ENCODE peak calls at places on chromosome 15, in eight cellular contexts. E is AG09319; C is NCI-H345; D is naive thymus-derived CD4-positive, alpha-beta T cell; B is NCI-H82; Q is myocyte; J is GM04504; S is GM04503. H is an unnamed sample.

GRCh38 chr15:82647045-82647834 is at the start of gene CPEB1:
- DNase-seq in E (no peak), C (peak), D (peak), B (peak), Q (peak), J (no peak), S (no peak), H (no peak)

GRCh38 chr15:90950676-90951075 is 4.0 kb upstream of the RCCD1 start:
- DNase-seq in E (no peak), C (no peak), D (no peak), B (no peak), Q (no peak), J (no peak), S (no peak), H (no peak)

GRCh38 chr15:81362790-81363189 is 11.2 kb downstream of the TMC3 start:
- DNase-seq in E (no peak), C (no peak), D (no peak), B (no peak), Q (no peak), J (no peak), S (no peak), H (no peak)

GRCh38 chr15:99732711-99733267 is 448 bp downstream of the LYSMD4 start:
- DNase-seq in E (no peak), C (no peak), D (no peak), B (peak), Q (no peak), J (no peak), S (no peak), H (no peak)

GRCh38 chr15:51736069-51736468 is 1.4 kb downstream of the LYSMD2 start:
- DNase-seq in E (no peak), C (peak), D (no peak), B (peak), Q (no peak), J (no peak), S (no peak), H (no peak)

GRCh38 chr15:37793851-37794250 is 140.6 kb upstream of the TMCO5A start:
- DNase-seq in E (no peak), C (no peak), D (no peak), B (peak), Q (no peak), J (no peak), S (no peak), H (no peak)

GRCh38 chr15:57635300-57635944 is 43.7 kb downstream of the MYZAP start:
- DNase-seq in E (no peak), C (no peak), D (no peak), B (no peak), Q (peak), J (no peak), S (no peak), H (no peak)

GRCh38 chr15:59522988-59523461 is 85.0 kb downstream of the FAM81A start:
- DNase-seq in E (no peak), C (peak), D (peak), B (no peak), Q (no peak), J (no peak), S (no peak), H (no peak)

GRCh38 chr15:71256934-71257333 is 141.7 kb downstream of the THSD4 start:
- DNase-seq in E (no peak), C (no peak), D (no peak), B (peak), Q (no peak), J (no peak), S (no peak), H (no peak)

GRCh38 chr15:71716990-71717389 is 93.4 kb upstream of the NR2E3 start:
- DNase-seq in E (no peak), C (no peak), D (no peak), B (no peak), Q (peak), J (no peak), S (peak), H (no peak)

GRCh38 chr15:60379466-60380274 is 18.1 kb downstream of the ANXA2 start:
- DNase-seq in E (peak), C (no peak), D (no peak), B (no peak), Q (peak), J (peak), S (peak), H (peak)

GRCh38 chr15:38169982-38170381 is 82.7 kb upstream of the SPRED1 start:
- DNase-seq in E (peak), C (no peak), D (no peak), B (no peak), Q (no peak), J (peak), S (peak), H (no peak)

GRCh38 chr15:52196891-52197290 is 5.7 kb upstream of the GNB5 start:
- DNase-seq in E (no peak), C (no peak), D (no peak), B (no peak), Q (peak), J (no peak), S (no peak), H (no peak)

GRCh38 chr15:58268746-58269145 is 130.6 kb downstream of the AQP9 start:
- DNase-seq in E (no peak), C (no peak), D (no peak), B (no peak), Q (no peak), J (no peak), S (no peak), H (no peak)

GRCh38 chr15:69734699-69735098 is 282.1 kb downstream of the RPLP1 start:
- DNase-seq in E (no peak), C (no peak), D (no peak), B (peak), Q (no peak), J (no peak), S (peak), H (no peak)

GRCh38 chr15:76393614-76394013 is 57.0 kb downstream of the ISL2 start:
- DNase-seq in E (no peak), C (peak), D (no peak), B (peak), Q (no peak), J (no peak), S (no peak), H (no peak)

GRCh38 chr15:88477126-88477525 is 9.6 kb downstream of the MRPS11 start:
- DNase-seq in E (no peak), C (no peak), D (no peak), B (peak), Q (no peak), J (no peak), S (no peak), H (no peak)

GRCh38 chr15:78389356-78389755 is 48.7 kb upstream of the IREB2 start:
- DNase-seq in E (peak), C (no peak), D (no peak), B (no peak), Q (no peak), J (peak), S (no peak), H (no peak)

GRCh38 chr15:72532991-72533601 is 59.0 kb downstream of the ARIH1 start:
- DNase-seq in E (no peak), C (no peak), D (peak), B (peak), Q (no peak), J (no peak), S (no peak), H (no peak)

GRCh38 chr15:88276821-88277220 is 20.3 kb upstream of the NTRK3 start:
- DNase-seq in E (no peak), C (no peak), D (no peak), B (peak), Q (no peak), J (no peak), S (no peak), H (no peak)

GRCh38 chr15:42845581-42845980 is 75.0 kb downstream of the TTBK2 start:
- DNase-seq in E (no peak), C (no peak), D (no peak), B (no peak), Q (no peak), J (no peak), S (no peak), H (no peak)

GRCh38 chr15:89078831-89079810 is 9.1 kb upstream of the ABHD2 start:
- DNase-seq in E (no peak), C (no peak), D (no peak), B (no peak), Q (no peak), J (no peak), S (no peak), H (no peak)

GRCh38 chr15:35481992-35482391 is 64.0 kb downstream of the DPH6 start:
- DNase-seq in E (peak), C (peak), D (no peak), B (no peak), Q (peak), J (peak), S (peak), H (no peak)

H was measured in SK-N-MC.